ENCODE peak calls at places on chromosomes 13 and 19, in five cellular contexts. One of them, this sample, is unnamed.

GRCh38 chr13:50668882-50669281 is 174.6 kb downstream of the DLEU7 start:
- DNase-seq in CD4-positive, alpha-beta T cell: no peak
- DNase-seq in prostate gland: no peak
- DNase-seq in suprapubic skin: no peak
- DNase-seq in ovary: no peak
- DNase-seq in this sample: no peak

GRCh38 chr13:77207943-77208342 is 119.0 kb downstream of the MYCBP2 start:
- DNase-seq in suprapubic skin: no peak
- DNase-seq in ovary: no peak
- DNase-seq in CD4-positive, alpha-beta T cell: no peak
- DNase-seq in prostate gland: no peak
- DNase-seq in this sample: no peak

GRCh38 chr13:101452519-101453485 is at the start of gene ITGBL1:
- DNase-seq in suprapubic skin: peak; percentile 85
- DNase-seq in prostate gland: no peak
- DNase-seq in ovary: no peak
- DNase-seq in CD4-positive, alpha-beta T cell: no peak
- DNase-seq in this sample: no peak

GRCh38 chr13:20239748-20240147 is 7.6 kb upstream of the GJB6 start:
- DNase-seq in suprapubic skin: no peak
- DNase-seq in ovary: no peak
- DNase-seq in prostate gland: no peak
- DNase-seq in CD4-positive, alpha-beta T cell: no peak
- DNase-seq in this sample: no peak

GRCh38 chr19:10289167-10289835 is 451 bp upstream of the ICAM5 start:
- DNase-seq in ovary: no peak
- DNase-seq in suprapubic skin: no peak
- DNase-seq in prostate gland: no peak
- DNase-seq in CD4-positive, alpha-beta T cell: peak; percentile 42
- DNase-seq in this sample: peak; percentile 37

GRCh38 chr19:33675501-33676124 is 53.9 kb downstream of the CHST8 start:
- DNase-seq in suprapubic skin: peak; percentile 38
- DNase-seq in CD4-positive, alpha-beta T cell: no peak
- DNase-seq in ovary: no peak
- DNase-seq in prostate gland: no peak
- DNase-seq in this sample: peak; percentile 20

GRCh38 chr19:18601875-18602274 is 4.7 kb downstream of the CRLF1 start:
- DNase-seq in CD4-positive, alpha-beta T cell: no peak
- DNase-seq in suprapubic skin: no peak
- DNase-seq in prostate gland: no peak
- DNase-seq in ovary: no peak
- DNase-seq in this sample: no peak

GRCh38 chr13:84607614-84608013 is 725.3 kb upstream of the SLITRK1 start:
- DNase-seq in ovary: no peak
- DNase-seq in prostate gland: no peak
- DNase-seq in CD4-positive, alpha-beta T cell: no peak
- DNase-seq in suprapubic skin: no peak
- DNase-seq in this sample: no peak

GRCh38 chr13:36859259-36859658 is 40.2 kb downstream of the RFXAP start:
- DNase-seq in prostate gland: no peak
- DNase-seq in suprapubic skin: no peak
- DNase-seq in CD4-positive, alpha-beta T cell: no peak
- DNase-seq in ovary: no peak
- DNase-seq in this sample: no peak

GRCh38 chr13:102333320-102334181 is 68.3 kb downstream of the FGF14 start:
- DNase-seq in suprapubic skin: no peak
- DNase-seq in ovary: no peak
- DNase-seq in prostate gland: no peak
- DNase-seq in CD4-positive, alpha-beta T cell: no peak
- DNase-seq in this sample: no peak

GRCh38 chr13:100090861-100091260 is 2.0 kb downstream of the PCCA start:
- DNase-seq in suprapubic skin: no peak
- DNase-seq in prostate gland: no peak
- DNase-seq in CD4-positive, alpha-beta T cell: no peak
- DNase-seq in ovary: no peak
- DNase-seq in this sample: no peak

GRCh38 chr13:73898276-73898675 is 235.9 kb downstream of the KLF12 start:
- DNase-seq in prostate gland: no peak
- DNase-seq in ovary: no peak
- DNase-seq in CD4-positive, alpha-beta T cell: no peak
- DNase-seq in suprapubic skin: no peak
- DNase-seq in this sample: no peak

GRCh38 chr19:18987456-18987855 is 45.9 kb downstream of the SUGP2 start:
- DNase-seq in CD4-positive, alpha-beta T cell: no peak
- DNase-seq in prostate gland: no peak
- DNase-seq in ovary: no peak
- DNase-seq in suprapubic skin: no peak
- DNase-seq in this sample: no peak

GRCh38 chr13:93559718-93560117 is 333.1 kb downstream of the GPC6 start:
- DNase-seq in ovary: no peak
- DNase-seq in suprapubic skin: no peak
- DNase-seq in prostate gland: no peak
- DNase-seq in CD4-positive, alpha-beta T cell: no peak
- DNase-seq in this sample: no peak

GRCh38 chr13:99859178-99860177 is 112.1 kb downstream of the ZIC5 start:
- DNase-seq in suprapubic skin: no peak
- DNase-seq in ovary: no peak
- DNase-seq in CD4-positive, alpha-beta T cell: no peak
- DNase-seq in prostate gland: no peak
- DNase-seq in this sample: no peak

GRCh38 chr19:18274303-18274775 is at the start of gene IQCN:
- DNase-seq in suprapubic skin: no peak
- DNase-seq in CD4-positive, alpha-beta T cell: no peak
- DNase-seq in ovary: peak; percentile 67
- DNase-seq in prostate gland: no peak
- DNase-seq in this sample: peak; percentile 50

GRCh38 chr19:49579193-49579592 is 1.2 kb downstream of the NOSIP start:
- DNase-seq in prostate gland: no peak
- DNase-seq in CD4-positive, alpha-beta T cell: no peak
- DNase-seq in ovary: no peak
- DNase-seq in suprapubic skin: no peak
- DNase-seq in this sample: no peak

GRCh38 chr13:31200636-31200970 is 828 bp downstream of the B3GLCT start:
- DNase-seq in ovary: peak; percentile 45
- DNase-seq in CD4-positive, alpha-beta T cell: peak; percentile 38
- DNase-seq in suprapubic skin: no peak
- DNase-seq in prostate gland: peak; percentile 35
- DNase-seq in this sample: peak; percentile 50

GRCh38 chr13:20439261-20439660 is 86.4 kb downstream of the CRYL1 start:
- DNase-seq in CD4-positive, alpha-beta T cell: no peak
- DNase-seq in suprapubic skin: no peak
- DNase-seq in ovary: no peak
- DNase-seq in prostate gland: no peak
- DNase-seq in this sample: no peak

GRCh38 chr13:45225370-45225769 is 24.5 kb upstream of the KCTD4 start:
- DNase-seq in CD4-positive, alpha-beta T cell: no peak
- DNase-seq in suprapubic skin: no peak
- DNase-seq in ovary: no peak
- DNase-seq in prostate gland: no peak
- DNase-seq in this sample: no peak

GRCh38 chr13:112990783-112991182 is 21.8 kb downstream of the MCF2L start:
- DNase-seq in CD4-positive, alpha-beta T cell: no peak
- DNase-seq in ovary: no peak
- DNase-seq in prostate gland: peak; percentile 81
- DNase-seq in suprapubic skin: no peak
- DNase-seq in this sample: peak; percentile 88

GRCh38 chr19:39110263-39110967 is 15.2 kb upstream of the PAK4 start:
- DNase-seq in prostate gland: peak; percentile 58
- DNase-seq in ovary: no peak
- DNase-seq in suprapubic skin: no peak
- DNase-seq in CD4-positive, alpha-beta T cell: peak; percentile 76
- DNase-seq in this sample: peak; percentile 81

GRCh38 chr13:106182404-106182803 is 353.1 kb downstream of the EFNB2 start:
- DNase-seq in prostate gland: no peak
- DNase-seq in ovary: no peak
- DNase-seq in CD4-positive, alpha-beta T cell: no peak
- DNase-seq in suprapubic skin: no peak
- DNase-seq in this sample: no peak

GRCh38 chr19:44278181-44278690 is 18.6 kb downstream of the ZNF233 start:
- DNase-seq in prostate gland: no peak
- DNase-seq in suprapubic skin: no peak
- DNase-seq in CD4-positive, alpha-beta T cell: no peak
- DNase-seq in ovary: no peak
- DNase-seq in this sample: no peak

GRCh38 chr19:36128392-36128736 is 11.5 kb upstream of the CAPNS1 start:
- DNase-seq in ovary: no peak
- DNase-seq in suprapubic skin: no peak
- DNase-seq in prostate gland: no peak
- DNase-seq in CD4-positive, alpha-beta T cell: no peak
- DNase-seq in this sample: no peak

GRCh38 chr19:49165865-49166301 is 8.3 kb downstream of the TRPM4 start:
- DNase-seq in CD4-positive, alpha-beta T cell: no peak
- DNase-seq in suprapubic skin: no peak
- DNase-seq in prostate gland: no peak
- DNase-seq in ovary: no peak
- DNase-seq in this sample: no peak

GRCh38 chr19:51094696-51095279 is 12.1 kb upstream of the KLK14 start:
- DNase-seq in CD4-positive, alpha-beta T cell: peak; percentile 22
- DNase-seq in suprapubic skin: no peak
- DNase-seq in ovary: peak; percentile 57
- DNase-seq in prostate gland: no peak
- DNase-seq in this sample: peak; percentile 45

GRCh38 chr19:2616741-2617392 is 85.6 kb downstream of the GNG7 start:
- DNase-seq in ovary: no peak
- DNase-seq in suprapubic skin: no peak
- DNase-seq in CD4-positive, alpha-beta T cell: no peak
- DNase-seq in prostate gland: no peak
- DNase-seq in this sample: peak; percentile 66

DNA sequence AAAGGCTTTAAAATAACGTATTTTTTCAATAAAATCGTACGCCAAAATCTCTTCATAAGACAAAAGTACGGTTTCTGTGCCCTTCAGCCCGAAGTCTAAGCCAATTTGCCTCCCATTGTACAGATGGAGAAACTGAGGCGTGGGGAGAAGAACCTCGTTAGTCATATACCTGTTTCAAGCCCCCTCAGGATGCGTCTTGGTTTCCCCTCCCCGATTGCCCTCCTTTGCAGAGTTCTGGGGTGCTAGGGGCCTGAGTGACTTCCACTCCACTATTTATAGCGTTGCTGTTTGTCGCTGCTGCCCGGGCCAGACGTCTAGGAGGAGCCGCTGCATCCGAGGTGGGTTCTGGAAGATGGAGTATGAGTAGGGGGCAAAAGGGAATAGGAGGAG is 2.3 kb upstream of the LTBP4 start:
- DNase-seq in ovary: peak; percentile 43
- DNase-seq in suprapubic skin: no peak
- DNase-seq in prostate gland: no peak
- DNase-seq in CD4-positive, alpha-beta T cell: no peak
- DNase-seq in this sample: no peak
- H3K27me3 ChIP-seq in ovary: no peaks in the 10 kb centered on the region
- H3K27me3 ChIP-seq in suprapubic skin: peaks cover 24% of the 10 kb centered on the region
- H3K27me3 ChIP-seq in prostate gland: no peaks in the 10 kb centered on the region
- H3K27me3 ChIP-seq in CD4-positive, alpha-beta T cell: peaks cover 55% of the 10 kb centered on the region
- H3K27me3 ChIP-seq in this sample: peaks cover 83% of the 10 kb centered on the region

GRCh38 chr13:49517461-49517860 is 21.7 kb downstream of the PHF11 start:
- DNase-seq in suprapubic skin: no peak
- DNase-seq in prostate gland: no peak
- DNase-seq in CD4-positive, alpha-beta T cell: no peak
- DNase-seq in ovary: no peak
- DNase-seq in this sample: no peak
- TF ChIP-seq CTCF in suprapubic skin: no peak
- TF ChIP-seq CTCF in prostate gland: no peak
- TF ChIP-seq CTCF in CD4-positive, alpha-beta T cell: peak; percentile 23
- TF ChIP-seq CTCF in ovary: no peak
- TF ChIP-seq CTCF in this sample: peak; percentile 9

GRCh38 chr19:58108546-58108817 is 10.5 kb upstream of the ZSCAN18 start:
- DNase-seq in CD4-positive, alpha-beta T cell: no peak
- DNase-seq in ovary: no peak
- DNase-seq in suprapubic skin: no peak
- DNase-seq in prostate gland: no peak
- DNase-seq in this sample: no peak

GRCh38 chr19:58107778-58108545 is 9.9 kb upstream of the ZSCAN18 start:
- DNase-seq in ovary: no peak
- DNase-seq in suprapubic skin: no peak
- DNase-seq in prostate gland: no peak
- DNase-seq in CD4-positive, alpha-beta T cell: no peak
- DNase-seq in this sample: no peak
- H3K9me3 ChIP-seq in ovary: peaks cover 45% of the 10 kb centered on the region
- H3K9me3 ChIP-seq in suprapubic skin: peaks cover 52% of the 10 kb centered on the region
- H3K9me3 ChIP-seq in prostate gland: no peaks in the 10 kb centered on the region
- H3K9me3 ChIP-seq in CD4-positive, alpha-beta T cell: peaks cover 83% of the 10 kb centered on the region
- H3K9me3 ChIP-seq in this sample: peaks cover 98% of the 10 kb centered on the region

GRCh38 chr19:7811989-7812388 is 18.0 kb upstream of the EVI5L start:
- DNase-seq in ovary: no peak
- DNase-seq in prostate gland: no peak
- DNase-seq in CD4-positive, alpha-beta T cell: no peak
- DNase-seq in suprapubic skin: no peak
- DNase-seq in this sample: no peak
- H3K27me3 ChIP-seq in ovary: no peaks in the 10 kb centered on the region
- H3K27me3 ChIP-seq in prostate gland: no peaks in the 10 kb centered on the region
- H3K27me3 ChIP-seq in CD4-positive, alpha-beta T cell: no peaks in the 10 kb centered on the region
- H3K27me3 ChIP-seq in suprapubic skin: peaks cover 12% of the 10 kb centered on the region
- H3K27me3 ChIP-seq in this sample: no peaks in the 10 kb centered on the region

GRCh38 chr19:16751701-16752100 is 32.1 kb downstream of the NWD1 start:
- DNase-seq in prostate gland: no peak
- DNase-seq in ovary: no peak
- DNase-seq in suprapubic skin: no peak
- DNase-seq in CD4-positive, alpha-beta T cell: no peak
- DNase-seq in this sample: no peak
- TF ChIP-seq CTCF in prostate gland: no peak
- TF ChIP-seq CTCF in ovary: no peak
- TF ChIP-seq CTCF in suprapubic skin: no peak
- TF ChIP-seq CTCF in CD4-positive, alpha-beta T cell: no peak
- TF ChIP-seq CTCF in this sample: no peak

GRCh38 chr19:6652214-6653094 is 17.5 kb downstream of the TNFSF14 start:
- DNase-seq in CD4-positive, alpha-beta T cell: no peak
- DNase-seq in suprapubic skin: no peak
- DNase-seq in prostate gland: no peak
- DNase-seq in ovary: no peak
- DNase-seq in this sample: no peak
- H3K9me3 ChIP-seq in CD4-positive, alpha-beta T cell: no peaks in the 10 kb centered on the region
- H3K9me3 ChIP-seq in suprapubic skin: no peaks in the 10 kb centered on the region
- H3K9me3 ChIP-seq in prostate gland: no peaks in the 10 kb centered on the region
- H3K9me3 ChIP-seq in ovary: no peaks in the 10 kb centered on the region
- H3K9me3 ChIP-seq in this sample: peaks cover under 1% of the 10 kb centered on the region

DNA sequence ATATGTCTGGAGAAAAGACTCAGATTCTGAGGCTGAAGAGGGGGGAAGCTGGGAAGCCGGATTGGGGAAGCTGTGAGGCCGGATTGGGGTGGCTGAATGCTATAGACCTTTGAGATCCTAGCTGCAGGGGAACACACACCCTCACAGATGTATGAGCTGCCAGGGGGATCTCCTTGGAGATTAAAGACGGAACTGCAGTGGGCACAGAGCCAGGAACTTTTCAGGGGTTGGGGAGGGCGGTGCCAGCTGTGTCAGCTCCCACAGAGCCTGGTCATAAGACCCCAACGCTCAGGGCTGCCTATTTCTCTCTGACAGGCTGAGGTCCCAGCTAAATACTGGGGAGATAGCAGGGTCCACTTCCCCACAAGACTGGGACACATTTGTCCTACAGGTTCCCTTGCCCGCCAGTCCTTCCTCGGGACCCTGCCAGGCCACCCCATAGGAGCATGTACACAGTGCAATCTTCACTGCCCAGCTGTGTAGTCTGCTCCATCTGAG is 1894.0 kb downstream of the PCDH9 start:
- DNase-seq in prostate gland: no peak
- DNase-seq in suprapubic skin: no peak
- DNase-seq in CD4-positive, alpha-beta T cell: no peak
- DNase-seq in ovary: no peak
- DNase-seq in this sample: no peak
- H3K27me3 ChIP-seq in prostate gland: no peaks in the 10 kb centered on the region
- H3K27me3 ChIP-seq in suprapubic skin: no peaks in the 10 kb centered on the region
- H3K27me3 ChIP-seq in CD4-positive, alpha-beta T cell: no peaks in the 10 kb centered on the region
- H3K27me3 ChIP-seq in ovary: peaks cover 2% of the 10 kb centered on the region
- H3K27me3 ChIP-seq in this sample: no peaks in the 10 kb centered on the region